ENCODE peak calls at places on chromosomes 1 and 21, in ten cellular contexts. E is COLO829, T is foreskin keratinocyte, P is M059J, O is Kasumi-1, G is HT1080, V is fibroblast of lung, Z is mesenchymal stem cell, M is mesothelial cell of epicardium, X is transverse colon. C is an unnamed sample.

GRCh38 chr1:189706594-189706993 is 771.1 kb downstream of the BRINP3 start:
- DNase-seq in T (no peak), X (no peak), M (no peak), Z (no peak), V (no peak), P (no peak), O (no peak), G (no peak), E (no peak), C (no peak)

GRCh38 chr1:2643414-2644077 is 10.7 kb upstream of the MMEL1 start:
- DNase-seq in O (no peak), V (no peak), M (no peak), T (no peak), G (no peak), X (no peak), Z (no peak), P (no peak), E (no peak), C (no peak)

GRCh38 chr1:212578043-212578442 is 30.5 kb upstream of the ATF3 start:
- DNase-seq in Z (no peak), P (no peak), E (no peak), T (no peak), O (no peak), X (no peak), M (no peak), G (no peak), V (no peak), C (no peak)

GRCh38 chr1:30649321-30649991 is 73.9 kb downstream of the MATN1 start:
- DNase-seq in Z (no peak), O (no peak), V (no peak), P (peak), X (no peak), M (no peak), T (peak), G (peak), E (no peak), C (no peak)

GRCh38 chr1:170075186-170075585 is 691 bp upstream of the KIFAP3 start:
- DNase-seq in P (no peak), V (no peak), E (no peak), M (no peak), T (no peak), G (no peak), Z (no peak), O (no peak), X (no peak), C (no peak)

GRCh38 chr21:17671733-17672132 is 59.0 kb upstream of the BTG3 start:
- DNase-seq in X (no peak), V (no peak), Z (no peak), O (no peak), M (no peak), T (no peak), G (no peak), P (no peak), E (no peak), C (no peak)

GRCh38 chr1:109214695-109215623 is 1.2 kb downstream of the SARS1 start:
- DNase-seq in T (peak), X (peak), G (peak), Z (peak), V (peak), O (peak), E (peak), P (peak), M (no peak), C (peak)

GRCh38 chr1:172447641-172448040 is 3.8 kb upstream of the PIGC start:
- DNase-seq in T (no peak), O (peak), X (no peak), E (no peak), Z (no peak), M (no peak), V (no peak), P (no peak), G (no peak), C (no peak)

GRCh38 chr21:37208056-37208705 is 59.0 kb downstream of the VPS26C start:
- DNase-seq in P (peak), V (peak), O (peak), E (no peak), M (no peak), G (no peak), Z (no peak), X (peak), T (no peak), C (peak)

GRCh38 chr1:226438007-226438406 is 30.1 kb upstream of the PARP1 start:
- DNase-seq in M (no peak), V (no peak), Z (peak), T (no peak), O (peak), X (no peak), E (no peak), P (no peak), G (no peak), C (no peak)

GRCh38 chr1:23670709-23671108 is 20.9 kb upstream of the RPL11 start:
- DNase-seq in P (no peak), V (no peak), G (no peak), T (no peak), Z (no peak), O (no peak), M (no peak), E (no peak), X (no peak), C (no peak)

GRCh38 chr1:203302461-203302860 is 2.9 kb upstream of the BTG2 start:
- DNase-seq in M (no peak), T (no peak), G (no peak), X (no peak), O (no peak), V (no peak), P (no peak), Z (no peak), E (no peak), C (peak)

GRCh38 chr1:237999426-238000052 is 108.8 kb upstream of the ZP4 start:
- DNase-seq in O (no peak), G (no peak), V (no peak), E (no peak), X (no peak), P (no peak), M (no peak), Z (no peak), T (no peak), C (no peak)

GRCh38 chr21:43775795-43776430 is at the start of gene CSTB:
- DNase-seq in P (peak), V (peak), T (no peak), O (peak), M (peak), X (peak), Z (peak), E (peak), G (peak), C (peak)

GRCh38 chr1:224759570-224760562 is 143.7 kb downstream of the CNIH3 start:
- DNase-seq in X (no peak), P (no peak), G (no peak), Z (no peak), E (peak), M (no peak), T (no peak), V (no peak), O (no peak), C (no peak)

GRCh38 chr1:169604781-169605560 is 18.7 kb upstream of the F5 start:
- DNase-seq in Z (no peak), M (no peak), O (peak), V (no peak), T (no peak), X (no peak), P (no peak), E (no peak), G (no peak), C (no peak)

GRCh38 chr1:59178339-59178744 is 118.6 kb upstream of the FGGY start:
- DNase-seq in M (no peak), G (no peak), V (peak), P (peak), T (no peak), X (no peak), E (no peak), O (no peak), Z (peak), C (peak)

GRCh38 chr1:6580588-6581270 is 935 bp downstream of the ZBTB48 start:
- DNase-seq in X (no peak), Z (peak), V (no peak), E (no peak), G (no peak), T (no peak), P (no peak), M (no peak), O (peak), C (no peak)

GRCh38 chr1:54987830-54988705 is 7.6 kb downstream of the TMEM61 start:
- DNase-seq in M (no peak), Z (peak), T (no peak), O (no peak), X (no peak), P (no peak), G (no peak), E (no peak), V (peak), C (no peak)

GRCh38 chr1:159778266-159778665 is 2.5 kb upstream of the DUSP23 start:
- DNase-seq in E (no peak), G (no peak), M (no peak), T (no peak), V (no peak), Z (no peak), P (no peak), X (no peak), O (no peak), C (no peak)

GRCh38 chr1:94418664-94419655 is 771 bp downstream of the ABCD3 start:
- DNase-seq in O (peak), X (peak), E (no peak), V (peak), T (no peak), P (peak), M (no peak), G (peak), Z (peak), C (peak)

GRCh38 chr1:185529673-185530072 is 204.5 kb upstream of the HMCN1 start:
- DNase-seq in M (no peak), G (no peak), E (no peak), V (no peak), O (no peak), X (no peak), P (no peak), T (no peak), Z (no peak), C (no peak)

GRCh38 chr1:229164338-229164737 is 106.6 kb upstream of the RAB4A start:
- DNase-seq in Z (no peak), G (no peak), X (no peak), O (no peak), P (no peak), V (no peak), M (no peak), E (no peak), T (no peak), C (no peak)

GRCh38 chr1:233520510-233521191 is 93.3 kb upstream of the KCNK1 start:
- DNase-seq in P (peak), O (no peak), G (peak), V (peak), X (no peak), M (no peak), E (no peak), T (peak), Z (no peak), C (no peak)

GRCh38 chr1:221741364-221741970 is 422 bp downstream of the DUSP10 start:
- DNase-seq in V (peak), T (no peak), X (peak), P (peak), E (no peak), G (no peak), O (peak), Z (peak), M (no peak), C (peak)